ENCODE peak calls at places on chromosomes 1 and 21, in four cellular contexts. One of them, this sample, is unnamed.

GRCh38 chr1:201870397-201870796 is 18.3 kb upstream of the SHISA4 start:
- DNase-seq in mesendoderm: no peak
- DNase-seq in H9: no peak
- DNase-seq in mammary epithelial cell: no peak
- DNase-seq in this sample: no peak

GRCh38 chr1:118147542-118147941 is 37.5 kb downstream of the SPAG17 start:
- DNase-seq in mammary epithelial cell: peak
- DNase-seq in H9: no peak
- DNase-seq in mesendoderm: no peak
- DNase-seq in this sample: no peak

GRCh38 chr1:155952505-155952890 is 11.1 kb downstream of the RXFP4 start:
- DNase-seq in mammary epithelial cell: no peak
- DNase-seq in mesendoderm: no peak
- DNase-seq in H9: no peak
- DNase-seq in this sample: no peak

GRCh38 chr1:7553042-7553690 is 217.9 kb upstream of the VAMP3 start:
- DNase-seq in mesendoderm: peak
- DNase-seq in mammary epithelial cell: no peak
- DNase-seq in H9: no peak
- DNase-seq in this sample: no peak

GRCh38 chr1:95660736-95661135 is 426.7 kb downstream of the RWDD3 start:
- DNase-seq in H9: no peak
- DNase-seq in mammary epithelial cell: no peak
- DNase-seq in mesendoderm: no peak
- DNase-seq in this sample: no peak

GRCh38 chr1:40338745-40339419 is 21.8 kb upstream of the COL9A2 start:
- DNase-seq in mammary epithelial cell: peak
- DNase-seq in mesendoderm: peak
- DNase-seq in H9: peak
- DNase-seq in this sample: peak

GRCh38 chr21:36676039-36676950 is 22.6 kb upstream of the SIM2 start:
- DNase-seq in mammary epithelial cell: no peak
- DNase-seq in mesendoderm: peak
- DNase-seq in H9: no peak
- DNase-seq in this sample: no peak

GRCh38 chr1:2591233-2591580 is 4.6 kb downstream of the PRXL2B start:
- DNase-seq in mammary epithelial cell: no peak
- DNase-seq in H9: no peak
- DNase-seq in mesendoderm: no peak
- DNase-seq in this sample: no peak

GRCh38 chr1:196381544-196381943 is 226.7 kb downstream of the KCNT2 start:
- DNase-seq in H9: no peak
- DNase-seq in mammary epithelial cell: no peak
- DNase-seq in mesendoderm: no peak
- DNase-seq in this sample: no peak

GRCh38 chr1:59151387-59151761 is 145.5 kb upstream of the FGGY start:
- DNase-seq in mammary epithelial cell: peak
- DNase-seq in H9: no peak
- DNase-seq in mesendoderm: no peak
- DNase-seq in this sample: no peak

GRCh38 chr1:92756537-92756936 is 28.4 kb downstream of the EVI5 start:
- DNase-seq in H9: no peak
- DNase-seq in mammary epithelial cell: no peak
- DNase-seq in mesendoderm: no peak
- DNase-seq in this sample: no peak

GRCh38 chr1:53410100-53410541 is 49.1 kb upstream of the DMRTB1 start:
- DNase-seq in H9: no peak
- DNase-seq in mesendoderm: peak
- DNase-seq in mammary epithelial cell: no peak
- DNase-seq in this sample: no peak

GRCh38 chr1:31216016-31216415 is 23.7 kb downstream of the NKAIN1 start:
- DNase-seq in H9: peak
- DNase-seq in mammary epithelial cell: peak
- DNase-seq in mesendoderm: peak
- DNase-seq in this sample: no peak

GRCh38 chr1:35033346-35033745 is 1.6 kb upstream of the ZMYM6 start:
- DNase-seq in H9: no peak
- DNase-seq in mammary epithelial cell: no peak
- DNase-seq in mesendoderm: no peak
- DNase-seq in this sample: no peak

GRCh38 chr1:47529520-47530098 is 91.8 kb downstream of the FOXD2 start:
- DNase-seq in mesendoderm: no peak
- DNase-seq in H9: no peak
- DNase-seq in mammary epithelial cell: no peak
- DNase-seq in this sample: no peak

GRCh38 chr1:218226005-218226404 is 59.1 kb upstream of the RRP15 start:
- DNase-seq in mesendoderm: no peak
- DNase-seq in H9: no peak
- DNase-seq in mammary epithelial cell: no peak
- DNase-seq in this sample: no peak

GRCh38 chr1:225812488-225813249 is 2.7 kb downstream of the EPHX1 start:
- DNase-seq in H9: no peak
- DNase-seq in mesendoderm: no peak
- DNase-seq in mammary epithelial cell: no peak
- DNase-seq in this sample: no peak

GRCh38 chr1:59521456-59521855 is 224.6 kb downstream of the FGGY start:
- DNase-seq in H9: no peak
- DNase-seq in mammary epithelial cell: no peak
- DNase-seq in mesendoderm: no peak
- DNase-seq in this sample: no peak

GRCh38 chr21:26826801-26827200 is 18.4 kb downstream of the ADAMTS1 start:
- DNase-seq in mesendoderm: no peak
- DNase-seq in mammary epithelial cell: peak
- DNase-seq in H9: no peak
- DNase-seq in this sample: no peak

GRCh38 chr1:94806451-94806861 is 13.7 kb upstream of the SLC44A3 start:
- DNase-seq in H9: no peak
- DNase-seq in mesendoderm: no peak
- DNase-seq in mammary epithelial cell: no peak
- DNase-seq in this sample: no peak

GRCh38 chr1:5516756-5517155 is 475.5 kb downstream of the NPHP4 start:
- DNase-seq in H9: no peak
- DNase-seq in mammary epithelial cell: no peak
- DNase-seq in mesendoderm: no peak
- DNase-seq in this sample: no peak

GRCh38 chr1:7642781-7643180 is 128.3 kb upstream of the VAMP3 start:
- DNase-seq in H9: no peak
- DNase-seq in mammary epithelial cell: no peak
- DNase-seq in mesendoderm: no peak
- DNase-seq in this sample: no peak

GRCh38 chr1:182484531-182485257 is 34.7 kb downstream of the RGSL1 start:
- DNase-seq in mammary epithelial cell: peak
- DNase-seq in mesendoderm: peak
- DNase-seq in H9: peak
- DNase-seq in this sample: no peak

GRCh38 chr1:244056602-244057001 is 5.5 kb downstream of the ZBTB18 start:
- DNase-seq in mammary epithelial cell: no peak
- DNase-seq in H9: no peak
- DNase-seq in mesendoderm: peak
- DNase-seq in this sample: no peak

GRCh38 chr1:180247061-180247460 is 17.0 kb downstream of the LHX4 start:
- DNase-seq in mesendoderm: no peak
- DNase-seq in H9: no peak
- DNase-seq in mammary epithelial cell: peak
- DNase-seq in this sample: no peak

GRCh38 chr1:73674945-73675561 is 522.9 kb downstream of the LRRIQ3 start:
- DNase-seq in mammary epithelial cell: peak
- DNase-seq in mesendoderm: peak
- DNase-seq in H9: no peak
- DNase-seq in this sample: no peak

GRCh38 chr1:236471653-236472052 is 52.1 kb upstream of the LGALS8 start:
- DNase-seq in mesendoderm: peak
- DNase-seq in H9: no peak
- DNase-seq in mammary epithelial cell: no peak
- DNase-seq in this sample: no peak

GRCh38 chr1:6491480-6491962 is at the start of gene PLEKHG5:
- DNase-seq in H9: peak
- DNase-seq in mesendoderm: peak
- DNase-seq in mammary epithelial cell: peak
- DNase-seq in this sample: peak

GRCh38 chr1:10734900-10735602 is 61.4 kb downstream of the CASZ1 start:
- DNase-seq in H9: no peak
- DNase-seq in mesendoderm: peak
- DNase-seq in mammary epithelial cell: no peak
- DNase-seq in this sample: no peak

GRCh38 chr1:40651138-40651857 is 14.2 kb downstream of the RIMS3 start:
- DNase-seq in H9: no peak
- DNase-seq in mesendoderm: no peak
- DNase-seq in mammary epithelial cell: no peak
- DNase-seq in this sample: no peak

GRCh38 chr1:99970713-99971255 is 988 bp downstream of the SLC35A3 start:
- DNase-seq in mesendoderm: no peak
- DNase-seq in H9: no peak
- DNase-seq in mammary epithelial cell: peak
- DNase-seq in this sample: no peak

GRCh38 chr21:17454315-17455027 is 58.4 kb upstream of the CXADR start:
- DNase-seq in mesendoderm: peak
- DNase-seq in H9: peak
- DNase-seq in mammary epithelial cell: peak
- DNase-seq in this sample: peak

GRCh38 chr1:227192163-227192562 is 126.1 kb downstream of the CDC42BPA start:
- DNase-seq in mesendoderm: peak
- DNase-seq in H9: peak
- DNase-seq in mammary epithelial cell: peak
- DNase-seq in this sample: peak

GRCh38 chr1:39890267-39890666 is 7.0 kb upstream of the TRIT1 start:
- DNase-seq in mammary epithelial cell: no peak
- DNase-seq in mesendoderm: no peak
- DNase-seq in H9: no peak
- DNase-seq in this sample: no peak

GRCh38 chr1:26789612-26789865 is 1.8 kb downstream of the PIGV start:
- DNase-seq in H9: no peak
- DNase-seq in mammary epithelial cell: no peak
- DNase-seq in mesendoderm: no peak
- DNase-seq in this sample: no peak
- H3K9ac ChIP-seq in H9: no peak
- H3K9ac ChIP-seq in mammary epithelial cell: no peak
- H3K9ac ChIP-seq in mesendoderm: peak
- H3K9ac ChIP-seq in this sample: no peak

GRCh38 chr21:33270986-33271385 is 4.8 kb downstream of the IL10RB start:
- DNase-seq in H9: no peak
- DNase-seq in mesendoderm: no peak
- DNase-seq in mammary epithelial cell: no peak
- DNase-seq in this sample: no peak

GRCh38 chr21:33266784-33267135 is 593 bp downstream of the IL10RB start:
- DNase-seq in mammary epithelial cell: no peak
- DNase-seq in H9: no peak
- DNase-seq in mesendoderm: no peak
- DNase-seq in this sample: no peak

GRCh38 chr21:33268392-33268735 is 2.2 kb downstream of the IL10RB start:
- DNase-seq in H9: no peak
- DNase-seq in mesendoderm: no peak
- DNase-seq in mammary epithelial cell: no peak
- DNase-seq in this sample: no peak

GRCh38 chr21:33267250-33267649 is 1.1 kb downstream of the IL10RB start:
- DNase-seq in mammary epithelial cell: no peak
- DNase-seq in mesendoderm: no peak
- DNase-seq in H9: no peak
- DNase-seq in this sample: no peak

DNA sequence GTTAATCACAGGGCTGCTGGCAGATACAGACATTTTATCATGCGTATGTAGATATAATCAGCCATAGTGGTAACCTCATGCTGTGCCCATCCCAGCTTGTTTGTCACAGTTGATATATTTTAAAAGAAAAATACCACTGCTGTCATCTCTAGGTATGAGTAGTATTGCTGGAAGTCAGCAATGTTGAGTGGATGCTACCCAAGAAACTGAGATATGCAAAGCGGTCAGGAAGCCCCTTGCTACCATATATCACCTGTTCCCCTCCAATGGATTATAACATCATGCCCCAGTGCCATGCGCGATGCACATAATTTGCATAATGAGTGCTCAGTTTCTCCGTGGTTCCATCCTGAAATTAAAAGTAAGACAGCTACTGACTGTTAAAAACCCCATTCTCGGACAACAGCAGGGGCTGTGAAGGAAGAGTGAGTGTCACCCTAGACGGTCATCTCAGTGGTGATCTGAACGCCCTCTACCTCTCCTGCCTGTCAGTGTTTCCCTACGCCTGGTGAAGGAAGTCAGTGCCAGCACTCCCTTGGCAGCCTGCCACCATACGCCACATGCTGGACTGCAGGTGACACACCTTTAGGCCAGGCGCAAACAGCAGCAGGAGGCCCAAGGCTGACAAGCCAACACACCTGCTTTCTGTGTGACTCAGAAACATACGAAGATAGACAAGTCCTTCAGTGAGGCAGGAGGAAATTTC is 2.7 kb downstream of the IL10RB start:
- DNase-seq in mammary epithelial cell: peak
- DNase-seq in H9: no peak
- DNase-seq in mesendoderm: no peak
- DNase-seq in this sample: peak
- H3K27ac ChIP-seq in mammary epithelial cell: no peak
- H3K27ac ChIP-seq in H9: no peak
- H3K27ac ChIP-seq in mesendoderm: no peak
- H3K27ac ChIP-seq in this sample: no peak

DNA sequence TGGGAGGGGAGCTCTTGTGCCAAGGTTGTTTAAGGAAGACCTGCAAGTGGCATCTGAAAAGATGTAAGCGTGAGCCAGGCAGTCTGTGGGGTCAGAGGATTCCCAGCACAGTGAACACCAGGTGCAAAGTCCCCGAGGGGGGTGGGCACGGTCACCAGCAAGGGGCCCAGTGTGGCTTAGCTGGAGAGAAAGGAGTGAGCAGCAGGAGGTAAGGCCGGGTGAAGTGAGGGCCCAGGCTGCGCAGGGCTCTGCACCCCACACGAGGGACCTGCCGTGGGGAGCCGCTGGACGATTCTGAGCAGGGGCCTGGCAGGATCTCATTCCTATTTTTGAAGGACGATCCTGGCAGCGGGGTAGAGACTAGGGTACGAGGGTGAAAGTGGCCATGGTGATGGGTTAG is 4.1 kb downstream of the DDOST start:
- DNase-seq in mesendoderm: no peak
- DNase-seq in mammary epithelial cell: no peak
- DNase-seq in H9: no peak
- DNase-seq in this sample: no peak
- H3K9ac ChIP-seq in mesendoderm: no peak
- H3K9ac ChIP-seq in mammary epithelial cell: no peak
- H3K9ac ChIP-seq in H9: no peak
- H3K9ac ChIP-seq in this sample: no peak

GRCh38 chr1:46205794-46206193 is 2.7 kb downstream of the LURAP1 start:
- DNase-seq in H9: no peak
- DNase-seq in mammary epithelial cell: no peak
- DNase-seq in mesendoderm: no peak
- DNase-seq in this sample: no peak

GRCh38 chr1:46203738-46204405 is 738 bp downstream of the LURAP1 start:
- DNase-seq in mammary epithelial cell: peak
- DNase-seq in H9: peak
- DNase-seq in mesendoderm: no peak
- DNase-seq in this sample: no peak

GRCh38 chr1:46205141-46205540 is 2.0 kb downstream of the LURAP1 start:
- DNase-seq in mammary epithelial cell: no peak
- DNase-seq in H9: no peak
- DNase-seq in mesendoderm: no peak
- DNase-seq in this sample: no peak

GRCh38 chr1:46202975-46203737 is at the start of gene LURAP1:
- DNase-seq in mesendoderm: peak
- DNase-seq in mammary epithelial cell: peak
- DNase-seq in H9: peak
- DNase-seq in this sample: no peak

GRCh38 chr1:46204406-46204742 is 1.2 kb downstream of the LURAP1 start:
- DNase-seq in mesendoderm: no peak
- DNase-seq in mammary epithelial cell: no peak
- DNase-seq in H9: no peak
- DNase-seq in this sample: no peak
- H3K27ac ChIP-seq in mesendoderm: no peak
- H3K27ac ChIP-seq in mammary epithelial cell: no peak
- H3K27ac ChIP-seq in H9: no peak
- H3K27ac ChIP-seq in this sample: peak